ENCODE peak calls at places on chromosomes 13 and 19, in eight cellular contexts. O is stimulated activated CD8-positive, alpha-beta memory T cell treated with anti-CD3 and anti-CD28 coated beads, Interleukin-12 subunit alpha, Interleukin-12 subunit beta, amount 100 ng/mL, for 4 hours; Q is activated CD4-positive, alpha-beta T cell treated with anti-CD3 and anti-CD28 coated beads, Interleukin-2, amount 50 U/mL, for 4 hours; A is naive B cell; C is WERI-Rb-1; W is T-helper 1 cell; R is effector CD4-positive, alpha-beta T cell; H is posterior vena cava. Z is an unnamed sample.

GRCh38 chr19:13882419-13882795 is 5.5 kb downstream of the NANOS3 start:
- DNase-seq in R (no peak), Q (no peak), H (no peak), A (no peak), O (no peak), C (no peak), W (no peak), Z (no peak)

GRCh38 chr13:20231839-20232555 is at the start of gene GJB6:
- DNase-seq in H (no peak), W (peak), O (no peak), Q (peak), C (no peak), A (peak), R (no peak), Z (peak)

GRCh38 chr13:75326173-75327131 is 155.5 kb downstream of the TBC1D4 start:
- DNase-seq in Q (peak), H (no peak), O (peak), R (peak), C (no peak), A (peak), W (peak), Z (peak)

GRCh38 chr13:111904701-111905608 is 162.0 kb upstream of the SOX1 start:
- DNase-seq in C (peak), A (no peak), Q (no peak), O (no peak), R (no peak), W (no peak), H (peak), Z (no peak)

GRCh38 chr13:98297043-98297442 is 120.0 kb upstream of the RNF113B start:
- DNase-seq in H (no peak), O (no peak), R (no peak), C (no peak), A (no peak), W (no peak), Q (no peak), Z (no peak)

GRCh38 chr13:46992383-46992952 is 95.6 kb upstream of the HTR2A start:
- DNase-seq in W (no peak), C (no peak), O (no peak), R (no peak), Q (no peak), A (no peak), H (no peak), Z (no peak)

GRCh38 chr19:38158730-38159129 is 65.3 kb downstream of the DPF1 start:
- DNase-seq in Q (no peak), R (no peak), A (no peak), O (no peak), W (no peak), H (no peak), C (no peak), Z (no peak)

GRCh38 chr13:42532561-42533335 is 41.2 kb upstream of the TNFSF11 start:
- DNase-seq in C (no peak), H (no peak), R (no peak), W (no peak), O (no peak), A (peak), Q (no peak), Z (no peak)

GRCh38 chr13:22454586-22454985 is 726.2 kb upstream of the SGCG start:
- DNase-seq in Q (no peak), H (no peak), C (no peak), O (no peak), R (no peak), A (no peak), W (no peak), Z (no peak)

GRCh38 chr13:99822820-99823219 is 148.7 kb downstream of the ZIC5 start:
- DNase-seq in R (no peak), O (no peak), H (no peak), W (no peak), C (no peak), A (no peak), Q (no peak), Z (no peak)

GRCh38 chr13:87674143-87674772 is 3.1 kb downstream of the SLITRK5 start:
- DNase-seq in W (no peak), R (no peak), A (no peak), C (no peak), O (no peak), H (no peak), Q (no peak), Z (no peak)

GRCh38 chr19:14089662-14090508 is 666 bp downstream of the SAMD1 start:
- DNase-seq in W (peak), R (peak), A (peak), O (peak), H (peak), C (peak), Q (peak), Z (peak)

GRCh38 chr13:98507060-98507797 is 69.7 kb downstream of the STK24 start:
- DNase-seq in H (peak), R (no peak), Q (no peak), A (no peak), O (no peak), W (no peak), C (no peak), Z (no peak)

GRCh38 chr13:108597943-108598342 is 31.5 kb upstream of the MYO16 start:
- DNase-seq in R (no peak), H (no peak), Q (no peak), O (no peak), A (no peak), W (no peak), C (no peak), Z (no peak)

GRCh38 chr19:6616011-6616410 is 25.1 kb upstream of the CD70 start:
- DNase-seq in A (no peak), H (no peak), R (no peak), Q (no peak), O (no peak), C (no peak), W (no peak), Z (no peak)

GRCh38 chr19:27689734-27690241 is 1523.2 kb downstream of the UQCRFS1 start:
- DNase-seq in R (no peak), A (no peak), Q (no peak), W (no peak), O (no peak), C (no peak), H (no peak), Z (no peak)

GRCh38 chr13:39106216-39106995 is 68.2 kb downstream of the NHLRC3 start:
- DNase-seq in C (no peak), A (no peak), O (no peak), R (no peak), Q (no peak), W (no peak), H (no peak), Z (no peak)

GRCh38 chr19:41918653-41919244 is 9.5 kb downstream of the ERFL start:
- DNase-seq in W (no peak), C (no peak), H (no peak), R (no peak), Q (no peak), A (no peak), O (no peak), Z (no peak)

GRCh38 chr13:50616101-50616500 is 227.4 kb downstream of the DLEU7 start:
- DNase-seq in H (no peak), Q (no peak), O (no peak), R (no peak), C (no peak), A (no peak), W (no peak), Z (no peak)

GRCh38 chr19:11482384-11483050 is 1.7 kb upstream of the ELAVL3 start:
- DNase-seq in A (peak), R (peak), H (peak), Q (peak), O (peak), C (peak), W (peak), Z (peak)

GRCh38 chr19:45172611-45173208 is 5.3 kb downstream of the TRAPPC6A start:
- DNase-seq in C (no peak), R (no peak), O (no peak), W (no peak), A (no peak), H (peak), Q (no peak), Z (no peak)

GRCh38 chr13:111394211-111394922 is 73.9 kb downstream of the TEX29 start:
- DNase-seq in H (no peak), C (no peak), W (no peak), Q (no peak), O (no peak), A (no peak), R (no peak), Z (no peak)

GRCh38 chr19:17671906-17672305 is 16.2 kb downstream of the UNC13A start:
- DNase-seq in W (no peak), H (no peak), R (no peak), A (peak), C (peak), Q (no peak), O (no peak), Z (no peak)

GRCh38 chr19:15255359-15255990 is 23.2 kb upstream of the EPHX3 start:
- DNase-seq in W (no peak), H (no peak), A (no peak), R (no peak), O (no peak), C (no peak), Q (no peak), Z (no peak)

GRCh38 chr13:59247166-59247565 is 916.6 kb downstream of the DIAPH3 start:
- DNase-seq in H (no peak), R (no peak), O (no peak), W (no peak), A (no peak), Q (no peak), C (peak), Z (no peak)

GRCh38 chr13:72043361-72043760 is 176.4 kb upstream of the DACH1 start:
- DNase-seq in C (no peak), A (no peak), W (no peak), O (no peak), R (no peak), Q (no peak), H (no peak), Z (no peak)

GRCh38 chr13:100106005-100106404 is 17.1 kb downstream of the PCCA start:
- DNase-seq in A (no peak), R (no peak), Q (no peak), C (no peak), H (no peak), O (no peak), W (no peak), Z (no peak)

GRCh38 chr13:49125964-49126363 is 94.2 kb upstream of the MLNR start:
- DNase-seq in C (no peak), O (no peak), A (no peak), Q (no peak), H (no peak), W (no peak), R (no peak), Z (no peak)

GRCh38 chr13:61142506-61142905 is 273.1 kb downstream of the PCDH20 start:
- DNase-seq in A (no peak), H (no peak), W (no peak), O (no peak), C (no peak), R (no peak), Q (no peak), Z (no peak)

Z was measured in naive thymus-derived CD4-positive, alpha-beta T cell.